ENCODE peak calls at places on chromosome 12, in nine cellular contexts. One of them, this sample, is unnamed.
A peak's percentile ranks its signal among the peaks of the same experiment; 100 is the strongest.

GRCh38 chr12:49962861-49963765 is 1.4 kb downstream of the AQP5 start:
- DNase-seq in HepG2: no peak
- DNase-seq in IMR-90: no peak
- DNase-seq in iPS DF 6.9: no peak
- DNase-seq in naive thymus-derived CD4-positive, alpha-beta T cell: no peak
- DNase-seq in GM12865: no peak
- DNase-seq in cardiac muscle cell: no peak
- DNase-seq in BE2C: no peak
- DNase-seq in tibial nerve: no peak
- DNase-seq in this sample: peak; percentile 67

GRCh38 chr12:53791735-53792326 is 40.1 kb upstream of the CISTR start:
- DNase-seq in GM12865: peak; percentile 33
- DNase-seq in BE2C: peak; percentile 51
- DNase-seq in HepG2: no peak
- DNase-seq in naive thymus-derived CD4-positive, alpha-beta T cell: peak; percentile 14
- DNase-seq in IMR-90: no peak
- DNase-seq in iPS DF 6.9: peak; percentile 45
- DNase-seq in tibial nerve: no peak
- DNase-seq in cardiac muscle cell: no peak
- DNase-seq in this sample: peak; percentile 61

GRCh38 chr12:111034911-111035577 is 114.7 kb upstream of the MYL2 start:
- DNase-seq in HepG2: no peak
- DNase-seq in iPS DF 6.9: no peak
- DNase-seq in tibial nerve: no peak
- DNase-seq in naive thymus-derived CD4-positive, alpha-beta T cell: no peak
- DNase-seq in BE2C: peak; percentile 32
- DNase-seq in cardiac muscle cell: peak; percentile 63
- DNase-seq in GM12865: no peak
- DNase-seq in IMR-90: no peak
- DNase-seq in this sample: peak; percentile 87

GRCh38 chr12:79451988-79452387 is 238.8 kb downstream of the PAWR start:
- DNase-seq in cardiac muscle cell: no peak
- DNase-seq in naive thymus-derived CD4-positive, alpha-beta T cell: no peak
- DNase-seq in IMR-90: peak; percentile 88
- DNase-seq in HepG2: peak; percentile 31
- DNase-seq in tibial nerve: peak; percentile 20
- DNase-seq in GM12865: no peak
- DNase-seq in BE2C: peak; percentile 75
- DNase-seq in iPS DF 6.9: no peak
- DNase-seq in this sample: no peak

GRCh38 chr12:76621582-76622024 is 62.0 kb upstream of the OSBPL8 start:
- DNase-seq in cardiac muscle cell: peak; percentile 70
- DNase-seq in naive thymus-derived CD4-positive, alpha-beta T cell: peak; percentile 76
- DNase-seq in IMR-90: peak; percentile 72
- DNase-seq in tibial nerve: peak; percentile 64
- DNase-seq in BE2C: peak; percentile 63
- DNase-seq in GM12865: peak; percentile 71
- DNase-seq in iPS DF 6.9: peak; percentile 43
- DNase-seq in HepG2: peak; percentile 93
- DNase-seq in this sample: peak; percentile 49

GRCh38 chr12:111454311-111454710 is 48.6 kb downstream of the SH2B3 start:
- DNase-seq in cardiac muscle cell: no peak
- DNase-seq in HepG2: no peak
- DNase-seq in naive thymus-derived CD4-positive, alpha-beta T cell: no peak
- DNase-seq in GM12865: no peak
- DNase-seq in BE2C: no peak
- DNase-seq in tibial nerve: no peak
- DNase-seq in IMR-90: no peak
- DNase-seq in iPS DF 6.9: no peak
- DNase-seq in this sample: peak; percentile 24

GRCh38 chr12:26426652-26427051 is 231.3 kb downstream of the SSPN start:
- DNase-seq in naive thymus-derived CD4-positive, alpha-beta T cell: no peak
- DNase-seq in cardiac muscle cell: no peak
- DNase-seq in GM12865: no peak
- DNase-seq in tibial nerve: no peak
- DNase-seq in iPS DF 6.9: no peak
- DNase-seq in BE2C: no peak
- DNase-seq in HepG2: no peak
- DNase-seq in IMR-90: no peak
- DNase-seq in this sample: no peak

GRCh38 chr12:65632131-65632855 is 192.0 kb upstream of the HMGA2 start:
- DNase-seq in cardiac muscle cell: no peak
- DNase-seq in HepG2: no peak
- DNase-seq in tibial nerve: no peak
- DNase-seq in IMR-90: peak; percentile 75
- DNase-seq in BE2C: no peak
- DNase-seq in naive thymus-derived CD4-positive, alpha-beta T cell: no peak
- DNase-seq in iPS DF 6.9: no peak
- DNase-seq in GM12865: no peak
- DNase-seq in this sample: no peak

GRCh38 chr12:97047361-97047760 is 140.3 kb downstream of the NEDD1 start:
- DNase-seq in naive thymus-derived CD4-positive, alpha-beta T cell: no peak
- DNase-seq in BE2C: no peak
- DNase-seq in tibial nerve: no peak
- DNase-seq in HepG2: no peak
- DNase-seq in IMR-90: no peak
- DNase-seq in iPS DF 6.9: no peak
- DNase-seq in cardiac muscle cell: no peak
- DNase-seq in GM12865: no peak
- DNase-seq in this sample: no peak

GRCh38 chr12:65996146-65996545 is 134.4 kb downstream of the LLPH start:
- DNase-seq in HepG2: no peak
- DNase-seq in cardiac muscle cell: no peak
- DNase-seq in GM12865: no peak
- DNase-seq in iPS DF 6.9: no peak
- DNase-seq in IMR-90: no peak
- DNase-seq in tibial nerve: no peak
- DNase-seq in naive thymus-derived CD4-positive, alpha-beta T cell: no peak
- DNase-seq in BE2C: no peak
- DNase-seq in this sample: no peak

GRCh38 chr12:89334770-89335169 is 17.5 kb downstream of the DUSP6 start:
- DNase-seq in IMR-90: peak; percentile 78
- DNase-seq in GM12865: no peak
- DNase-seq in HepG2: no peak
- DNase-seq in BE2C: no peak
- DNase-seq in naive thymus-derived CD4-positive, alpha-beta T cell: no peak
- DNase-seq in tibial nerve: no peak
- DNase-seq in iPS DF 6.9: no peak
- DNase-seq in cardiac muscle cell: no peak
- DNase-seq in this sample: no peak

GRCh38 chr12:79547044-79547734 is 143.6 kb downstream of the PAWR start:
- DNase-seq in iPS DF 6.9: peak; percentile 92
- DNase-seq in IMR-90: peak; percentile 82
- DNase-seq in cardiac muscle cell: peak; percentile 46
- DNase-seq in tibial nerve: no peak
- DNase-seq in BE2C: no peak
- DNase-seq in naive thymus-derived CD4-positive, alpha-beta T cell: no peak
- DNase-seq in GM12865: no peak
- DNase-seq in HepG2: peak; percentile 93
- DNase-seq in this sample: peak; percentile 65

GRCh38 chr12:123617580-123617979 is 15.7 kb downstream of the DDX55 start:
- DNase-seq in iPS DF 6.9: no peak
- DNase-seq in cardiac muscle cell: no peak
- DNase-seq in IMR-90: no peak
- DNase-seq in BE2C: no peak
- DNase-seq in GM12865: no peak
- DNase-seq in naive thymus-derived CD4-positive, alpha-beta T cell: no peak
- DNase-seq in HepG2: no peak
- DNase-seq in tibial nerve: no peak
- DNase-seq in this sample: no peak

GRCh38 chr12:42969357-42969756 is 379.8 kb upstream of the PRICKLE1 start:
- DNase-seq in BE2C: no peak
- DNase-seq in HepG2: no peak
- DNase-seq in iPS DF 6.9: no peak
- DNase-seq in GM12865: no peak
- DNase-seq in naive thymus-derived CD4-positive, alpha-beta T cell: no peak
- DNase-seq in IMR-90: no peak
- DNase-seq in cardiac muscle cell: no peak
- DNase-seq in tibial nerve: peak; percentile 20
- DNase-seq in this sample: no peak

GRCh38 chr12:3651585-3652424 is 101.1 kb downstream of the CRACR2A start:
- DNase-seq in iPS DF 6.9: no peak
- DNase-seq in GM12865: no peak
- DNase-seq in cardiac muscle cell: no peak
- DNase-seq in naive thymus-derived CD4-positive, alpha-beta T cell: no peak
- DNase-seq in tibial nerve: no peak
- DNase-seq in IMR-90: no peak
- DNase-seq in BE2C: no peak
- DNase-seq in HepG2: no peak
- DNase-seq in this sample: no peak

GRCh38 chr12:125968413-125968812 is 903.2 kb downstream of the AACS start:
- DNase-seq in BE2C: no peak
- DNase-seq in iPS DF 6.9: no peak
- DNase-seq in IMR-90: no peak
- DNase-seq in cardiac muscle cell: no peak
- DNase-seq in HepG2: no peak
- DNase-seq in tibial nerve: no peak
- DNase-seq in GM12865: no peak
- DNase-seq in naive thymus-derived CD4-positive, alpha-beta T cell: no peak
- DNase-seq in this sample: no peak

DNA sequence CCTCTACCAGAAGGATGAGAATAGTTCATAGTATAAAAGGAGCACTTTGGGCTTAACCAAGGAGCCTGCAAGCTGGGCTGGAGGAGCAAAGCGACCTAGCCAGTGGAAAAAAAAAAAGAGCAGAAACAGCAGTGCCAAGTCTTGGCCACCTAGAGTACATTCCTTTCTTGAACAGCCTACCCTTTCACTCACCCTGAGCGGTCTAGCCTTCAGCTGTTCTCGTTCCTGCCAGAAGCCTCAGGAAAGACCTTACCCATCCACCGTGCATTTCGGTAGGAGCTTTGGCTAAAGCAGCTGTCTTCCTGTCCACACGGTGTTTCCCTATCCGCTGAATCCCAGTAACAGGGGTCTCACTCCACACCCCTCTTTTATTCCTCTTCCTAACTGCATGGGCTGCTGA is 88.7 kb upstream of the METAP2 start:
- DNase-seq in HepG2: no peak
- DNase-seq in tibial nerve: no peak
- DNase-seq in iPS DF 6.9: no peak
- DNase-seq in cardiac muscle cell: no peak
- DNase-seq in BE2C: no peak
- DNase-seq in GM12865: no peak
- DNase-seq in IMR-90: peak; percentile 8
- DNase-seq in naive thymus-derived CD4-positive, alpha-beta T cell: no peak
- DNase-seq in this sample: no peak
- H3K4me3 ChIP-seq in HepG2: no peak overlapping the region
- H3K4me3 ChIP-seq in tibial nerve: peak overlapping the region; percentile 48
- H3K4me3 ChIP-seq in iPS DF 6.9: no peak overlapping the region
- H3K4me3 ChIP-seq in cardiac muscle cell: no peak overlapping the region
- H3K4me3 ChIP-seq in BE2C: no peak overlapping the region
- H3K4me3 ChIP-seq in GM12865: no peak overlapping the region
- H3K4me3 ChIP-seq in IMR-90: peak overlapping the region; percentile 19
- H3K4me3 ChIP-seq in naive thymus-derived CD4-positive, alpha-beta T cell: no peak overlapping the region
- H3K4me3 ChIP-seq in this sample: no peak overlapping the region

GRCh38 chr12:69386921-69387320 is 27.4 kb downstream of the YEATS4 start:
- DNase-seq in iPS DF 6.9: no peak
- DNase-seq in BE2C: no peak
- DNase-seq in IMR-90: no peak
- DNase-seq in naive thymus-derived CD4-positive, alpha-beta T cell: no peak
- DNase-seq in HepG2: no peak
- DNase-seq in tibial nerve: no peak
- DNase-seq in cardiac muscle cell: no peak
- DNase-seq in GM12865: no peak
- DNase-seq in this sample: no peak
- H3K4me3 ChIP-seq in iPS DF 6.9: no peak overlapping the region
- H3K4me3 ChIP-seq in BE2C: no peak overlapping the region
- H3K4me3 ChIP-seq in IMR-90: no peak overlapping the region
- H3K4me3 ChIP-seq in naive thymus-derived CD4-positive, alpha-beta T cell: no peak overlapping the region
- H3K4me3 ChIP-seq in HepG2: no peak overlapping the region
- H3K4me3 ChIP-seq in tibial nerve: no peak overlapping the region
- H3K4me3 ChIP-seq in cardiac muscle cell: no peak overlapping the region
- H3K4me3 ChIP-seq in GM12865: no peak overlapping the region
- H3K4me3 ChIP-seq in this sample: no peak overlapping the region

GRCh38 chr12:109463776-109464175 is 13.3 kb downstream of the KCTD10 start:
- DNase-seq in GM12865: no peak
- DNase-seq in BE2C: no peak
- DNase-seq in IMR-90: no peak
- DNase-seq in HepG2: no peak
- DNase-seq in cardiac muscle cell: no peak
- DNase-seq in iPS DF 6.9: no peak
- DNase-seq in tibial nerve: no peak
- DNase-seq in naive thymus-derived CD4-positive, alpha-beta T cell: no peak
- DNase-seq in this sample: peak; percentile 48

GRCh38 chr12:109460538-109460937 is 16.6 kb downstream of the KCTD10 start:
- DNase-seq in IMR-90: no peak
- DNase-seq in HepG2: no peak
- DNase-seq in tibial nerve: no peak
- DNase-seq in iPS DF 6.9: no peak
- DNase-seq in GM12865: no peak
- DNase-seq in BE2C: no peak
- DNase-seq in naive thymus-derived CD4-positive, alpha-beta T cell: no peak
- DNase-seq in cardiac muscle cell: no peak
- DNase-seq in this sample: peak; percentile 38

GRCh38 chr12:109461049-109461845 is 15.9 kb downstream of the KCTD10 start:
- DNase-seq in GM12865: peak; percentile 21
- DNase-seq in iPS DF 6.9: no peak
- DNase-seq in cardiac muscle cell: peak; percentile 28
- DNase-seq in IMR-90: peak; percentile 62
- DNase-seq in tibial nerve: no peak
- DNase-seq in BE2C: no peak
- DNase-seq in HepG2: peak; percentile 50
- DNase-seq in naive thymus-derived CD4-positive, alpha-beta T cell: no peak
- DNase-seq in this sample: no peak

GRCh38 chr12:109462868-109463692 is 14.0 kb downstream of the KCTD10 start:
- DNase-seq in cardiac muscle cell: peak; percentile 87
- DNase-seq in BE2C: peak; percentile 25
- DNase-seq in IMR-90: peak; percentile 98
- DNase-seq in HepG2: peak; percentile 63
- DNase-seq in naive thymus-derived CD4-positive, alpha-beta T cell: peak; percentile 43
- DNase-seq in GM12865: no peak
- DNase-seq in tibial nerve: peak; percentile 80
- DNase-seq in iPS DF 6.9: no peak
- DNase-seq in this sample: peak; percentile 48

GRCh38 chr12:109461846-109462766 is 15.0 kb downstream of the KCTD10 start:
- DNase-seq in GM12865: no peak
- DNase-seq in tibial nerve: peak; percentile 90
- DNase-seq in cardiac muscle cell: peak; percentile 69
- DNase-seq in IMR-90: peak; percentile 95
- DNase-seq in HepG2: peak; percentile 43
- DNase-seq in iPS DF 6.9: no peak
- DNase-seq in naive thymus-derived CD4-positive, alpha-beta T cell: no peak
- DNase-seq in BE2C: peak; percentile 64
- DNase-seq in this sample: peak; percentile 51
- H3K4me3 ChIP-seq in GM12865: no peak overlapping the region
- H3K4me3 ChIP-seq in tibial nerve: no peak overlapping the region
- H3K4me3 ChIP-seq in cardiac muscle cell: no peak overlapping the region
- H3K4me3 ChIP-seq in IMR-90: no peak overlapping the region
- H3K4me3 ChIP-seq in HepG2: no peak overlapping the region
- H3K4me3 ChIP-seq in iPS DF 6.9: no peak overlapping the region
- H3K4me3 ChIP-seq in naive thymus-derived CD4-positive, alpha-beta T cell: no peak overlapping the region
- H3K4me3 ChIP-seq in BE2C: no peak overlapping the region
- H3K4me3 ChIP-seq in this sample: no peak overlapping the region

DNA sequence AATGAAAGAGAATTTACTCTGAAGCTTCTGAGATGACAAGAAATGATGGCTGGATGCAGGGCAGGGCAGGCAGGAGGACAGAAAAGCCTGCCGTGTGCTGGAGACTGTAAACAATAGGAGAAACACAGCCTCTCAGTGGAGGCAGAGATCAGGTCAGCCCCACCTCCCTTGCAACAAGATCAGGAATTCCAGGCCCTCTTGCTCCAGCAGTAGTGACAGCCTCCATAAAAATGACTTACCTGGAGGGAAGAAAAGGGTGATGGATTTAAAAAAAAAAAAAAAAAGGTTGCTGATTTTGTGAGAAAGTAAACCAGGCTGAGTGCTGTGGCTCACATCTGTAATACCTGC is 193.7 kb downstream of the ANO4 start:
- DNase-seq in iPS DF 6.9: no peak
- DNase-seq in cardiac muscle cell: no peak
- DNase-seq in BE2C: no peak
- DNase-seq in HepG2: no peak
- DNase-seq in naive thymus-derived CD4-positive, alpha-beta T cell: no peak
- DNase-seq in tibial nerve: no peak
- DNase-seq in IMR-90: no peak
- DNase-seq in GM12865: no peak
- DNase-seq in this sample: peak; percentile 15
- H3K4me3 ChIP-seq in iPS DF 6.9: no peak overlapping the region
- H3K4me3 ChIP-seq in cardiac muscle cell: no peak overlapping the region
- H3K4me3 ChIP-seq in BE2C: no peak overlapping the region
- H3K4me3 ChIP-seq in HepG2: no peak overlapping the region
- H3K4me3 ChIP-seq in naive thymus-derived CD4-positive, alpha-beta T cell: no peak overlapping the region
- H3K4me3 ChIP-seq in tibial nerve: no peak overlapping the region
- H3K4me3 ChIP-seq in IMR-90: no peak overlapping the region
- H3K4me3 ChIP-seq in GM12865: no peak overlapping the region
- H3K4me3 ChIP-seq in this sample: no peak overlapping the region

This sample was measured in H7.